ENCODE peak calls at places on chromosomes 5 and 9, in six cellular contexts. One of them, this sample, is unnamed.

GRCh38 chr9:126307306-126308061 is 19.1 kb upstream of the MVB12B start:
- DNase-seq in HuH-7: no peak
- DNase-seq in left kidney: peak
- DNase-seq in adrenal gland: no peak
- DNase-seq in left cardiac atrium: no peak
- DNase-seq in A549: no peak
- DNase-seq in this sample: no peak

GRCh38 chr9:2291980-2292704 is 277.0 kb downstream of the SMARCA2 start:
- DNase-seq in left cardiac atrium: no peak
- DNase-seq in HuH-7: no peak
- DNase-seq in A549: no peak
- DNase-seq in adrenal gland: peak
- DNase-seq in left kidney: peak
- DNase-seq in this sample: peak

GRCh38 chr9:68507098-68507795 is 33.4 kb downstream of the TMEM252 start:
- DNase-seq in HuH-7: peak
- DNase-seq in adrenal gland: no peak
- DNase-seq in left kidney: peak
- DNase-seq in left cardiac atrium: no peak
- DNase-seq in A549: peak
- DNase-seq in this sample: peak

GRCh38 chr5:61625682-61626620 is 293.9 kb downstream of the ZSWIM6 start:
- DNase-seq in HuH-7: peak
- DNase-seq in A549: peak
- DNase-seq in left kidney: peak
- DNase-seq in left cardiac atrium: peak
- DNase-seq in adrenal gland: peak
- DNase-seq in this sample: no peak

GRCh38 chr9:118088075-118088474 is 383.9 kb downstream of the TLR4 start:
- DNase-seq in left kidney: no peak
- DNase-seq in adrenal gland: no peak
- DNase-seq in left cardiac atrium: no peak
- DNase-seq in A549: no peak
- DNase-seq in HuH-7: no peak
- DNase-seq in this sample: no peak

GRCh38 chr5:132294728-132295504 is 722 bp downstream of the SLC22A4 start:
- DNase-seq in HuH-7: no peak
- DNase-seq in A549: peak
- DNase-seq in left kidney: peak
- DNase-seq in adrenal gland: peak
- DNase-seq in left cardiac atrium: peak
- DNase-seq in this sample: peak

GRCh38 chr5:103587185-103587748 is 24.7 kb upstream of the NUDT12 start:
- DNase-seq in left cardiac atrium: no peak
- DNase-seq in adrenal gland: no peak
- DNase-seq in left kidney: peak
- DNase-seq in HuH-7: peak
- DNase-seq in A549: no peak
- DNase-seq in this sample: peak

GRCh38 chr5:16970260-16970659 is 34.2 kb upstream of the MYO10 start:
- DNase-seq in left cardiac atrium: no peak
- DNase-seq in A549: no peak
- DNase-seq in HuH-7: no peak
- DNase-seq in left kidney: no peak
- DNase-seq in adrenal gland: no peak
- DNase-seq in this sample: no peak

GRCh38 chr5:78621269-78621871 is 27.2 kb downstream of the LHFPL2 start:
- DNase-seq in adrenal gland: no peak
- DNase-seq in HuH-7: no peak
- DNase-seq in left cardiac atrium: no peak
- DNase-seq in left kidney: peak
- DNase-seq in A549: no peak
- DNase-seq in this sample: no peak

GRCh38 chr9:94178927-94179326 is 80.2 kb upstream of the ZNF169 start:
- DNase-seq in left kidney: no peak
- DNase-seq in left cardiac atrium: no peak
- DNase-seq in HuH-7: no peak
- DNase-seq in adrenal gland: no peak
- DNase-seq in A549: no peak
- DNase-seq in this sample: no peak

GRCh38 chr5:16690243-16690839 is 73.5 kb upstream of the RETREG1 start:
- DNase-seq in HuH-7: peak
- DNase-seq in A549: peak
- DNase-seq in left cardiac atrium: no peak
- DNase-seq in left kidney: peak
- DNase-seq in adrenal gland: no peak
- DNase-seq in this sample: peak

GRCh38 chr5:176400382-176401156 is 12.0 kb downstream of the HIGD2A start:
- DNase-seq in left kidney: no peak
- DNase-seq in A549: no peak
- DNase-seq in HuH-7: no peak
- DNase-seq in adrenal gland: no peak
- DNase-seq in left cardiac atrium: no peak
- DNase-seq in this sample: no peak

GRCh38 chr9:93288891-93289883 is 105.2 kb downstream of the WNK2 start:
- DNase-seq in left kidney: peak
- DNase-seq in A549: peak
- DNase-seq in HuH-7: peak
- DNase-seq in left cardiac atrium: no peak
- DNase-seq in adrenal gland: peak
- DNase-seq in this sample: peak

GRCh38 chr5:173969167-173970049 is 19.6 kb upstream of the C5orf47 start:
- DNase-seq in HuH-7: peak
- DNase-seq in left kidney: no peak
- DNase-seq in A549: peak
- DNase-seq in adrenal gland: no peak
- DNase-seq in left cardiac atrium: no peak
- DNase-seq in this sample: no peak

GRCh38 chr5:57499262-57500050 is 16.8 kb upstream of the ACTBL2 start:
- DNase-seq in left cardiac atrium: no peak
- DNase-seq in A549: peak
- DNase-seq in left kidney: peak
- DNase-seq in adrenal gland: peak
- DNase-seq in HuH-7: peak
- DNase-seq in this sample: peak

GRCh38 chr9:35923927-35924763 is 14.9 kb downstream of the SPAAR start:
- DNase-seq in HuH-7: no peak
- DNase-seq in left cardiac atrium: no peak
- DNase-seq in adrenal gland: peak
- DNase-seq in A549: peak
- DNase-seq in left kidney: peak
- DNase-seq in this sample: peak

GRCh38 chr9:110635589-110635988 is 33.0 kb upstream of the MUSK start:
- DNase-seq in left cardiac atrium: no peak
- DNase-seq in A549: no peak
- DNase-seq in adrenal gland: no peak
- DNase-seq in HuH-7: no peak
- DNase-seq in left kidney: no peak
- DNase-seq in this sample: no peak

GRCh38 chr9:89605181-89606048 is 603 bp downstream of the GADD45G start:
- DNase-seq in left cardiac atrium: peak
- DNase-seq in adrenal gland: peak
- DNase-seq in left kidney: peak
- DNase-seq in HuH-7: peak
- DNase-seq in A549: no peak
- DNase-seq in this sample: peak

GRCh38 chr5:159782197-159782994 is 133.9 kb upstream of the ADRA1B start:
- DNase-seq in adrenal gland: no peak
- DNase-seq in A549: no peak
- DNase-seq in left kidney: no peak
- DNase-seq in left cardiac atrium: no peak
- DNase-seq in HuH-7: no peak
- DNase-seq in this sample: no peak

GRCh38 chr5:31350395-31350794 is 156.9 kb downstream of the CDH6 start:
- DNase-seq in A549: no peak
- DNase-seq in HuH-7: no peak
- DNase-seq in adrenal gland: no peak
- DNase-seq in left cardiac atrium: no peak
- DNase-seq in left kidney: no peak
- DNase-seq in this sample: no peak

GRCh38 chr9:126338945-126339344 is 12.3 kb downstream of the MVB12B start:
- DNase-seq in A549: no peak
- DNase-seq in left kidney: no peak
- DNase-seq in left cardiac atrium: no peak
- DNase-seq in HuH-7: no peak
- DNase-seq in adrenal gland: no peak
- DNase-seq in this sample: no peak

This sample was measured in mammary epithelial cell.